ENCODE peak calls at places on chromosomes 16 and 17, in ten cellular contexts. One of them, this sample, is unnamed.

GRCh38 chr16:425082-425718 is at the start of gene RAB11FIP3:
- DNase-seq in lower lobe of right lung: peak; percentile 86
- DNase-seq in CD8-positive, alpha-beta T cell: peak; percentile 92
- DNase-seq in stimulated activated CD8-positive, alpha-beta memory T cell treated with anti-CD3 and anti-CD28 coated beads, Interleukin-7, amount 100 ng/mL, for 24 hours: peak; percentile 63
- DNase-seq in fibroblast of gingiva: peak; percentile 72
- DNase-seq in stimulated activated CD4-positive, alpha-beta T cell treated with anti-CD3 and anti-CD28 coated beads, Interleukin-12 subunit alpha, Interleukin-12 subunit beta, amount 100 ng/mL, for 24 hours: peak; percentile 67
- DNase-seq in caudate nucleus: peak; percentile 92
- DNase-seq in T1000: peak; percentile 54
- DNase-seq in AG09309: no peak
- DNase-seq in iris pigment epithelial cell: peak; percentile 76
- DNase-seq in this sample: peak; percentile 81

GRCh38 chr17:3635474-3636153 is 436 bp downstream of the SHPK start:
- DNase-seq in caudate nucleus: no peak
- DNase-seq in stimulated activated CD4-positive, alpha-beta T cell treated with anti-CD3 and anti-CD28 coated beads, Interleukin-12 subunit alpha, Interleukin-12 subunit beta, amount 100 ng/mL, for 24 hours: no peak
- DNase-seq in T1000: no peak
- DNase-seq in stimulated activated CD8-positive, alpha-beta memory T cell treated with anti-CD3 and anti-CD28 coated beads, Interleukin-7, amount 100 ng/mL, for 24 hours: no peak
- DNase-seq in fibroblast of gingiva: no peak
- DNase-seq in lower lobe of right lung: no peak
- DNase-seq in AG09309: no peak
- DNase-seq in CD8-positive, alpha-beta T cell: no peak
- DNase-seq in iris pigment epithelial cell: no peak
- DNase-seq in this sample: peak; percentile 64

GRCh38 chr17:40026816-40027613 is 11.8 kb downstream of the CSF3 start:
- DNase-seq in fibroblast of gingiva: peak; percentile 61
- DNase-seq in stimulated activated CD4-positive, alpha-beta T cell treated with anti-CD3 and anti-CD28 coated beads, Interleukin-12 subunit alpha, Interleukin-12 subunit beta, amount 100 ng/mL, for 24 hours: peak; percentile 30
- DNase-seq in T1000: peak; percentile 62
- DNase-seq in caudate nucleus: peak; percentile 43
- DNase-seq in CD8-positive, alpha-beta T cell: peak; percentile 87
- DNase-seq in AG09309: peak; percentile 34
- DNase-seq in stimulated activated CD8-positive, alpha-beta memory T cell treated with anti-CD3 and anti-CD28 coated beads, Interleukin-7, amount 100 ng/mL, for 24 hours: peak; percentile 63
- DNase-seq in iris pigment epithelial cell: peak; percentile 71
- DNase-seq in lower lobe of right lung: peak; percentile 87
- DNase-seq in this sample: peak; percentile 71

GRCh38 chr16:7437843-7438242 is 105.2 kb downstream of the RBFOX1 start:
- DNase-seq in fibroblast of gingiva: no peak
- DNase-seq in iris pigment epithelial cell: no peak
- DNase-seq in caudate nucleus: no peak
- DNase-seq in AG09309: no peak
- DNase-seq in stimulated activated CD8-positive, alpha-beta memory T cell treated with anti-CD3 and anti-CD28 coated beads, Interleukin-7, amount 100 ng/mL, for 24 hours: no peak
- DNase-seq in lower lobe of right lung: no peak
- DNase-seq in CD8-positive, alpha-beta T cell: no peak
- DNase-seq in T1000: no peak
- DNase-seq in stimulated activated CD4-positive, alpha-beta T cell treated with anti-CD3 and anti-CD28 coated beads, Interleukin-12 subunit alpha, Interleukin-12 subunit beta, amount 100 ng/mL, for 24 hours: no peak
- DNase-seq in this sample: no peak

GRCh38 chr17:68161644-68162428 is 86.0 kb upstream of the AMZ2 start:
- DNase-seq in AG09309: no peak
- DNase-seq in caudate nucleus: no peak
- DNase-seq in CD8-positive, alpha-beta T cell: no peak
- DNase-seq in stimulated activated CD4-positive, alpha-beta T cell treated with anti-CD3 and anti-CD28 coated beads, Interleukin-12 subunit alpha, Interleukin-12 subunit beta, amount 100 ng/mL, for 24 hours: no peak
- DNase-seq in T1000: no peak
- DNase-seq in fibroblast of gingiva: no peak
- DNase-seq in iris pigment epithelial cell: no peak
- DNase-seq in stimulated activated CD8-positive, alpha-beta memory T cell treated with anti-CD3 and anti-CD28 coated beads, Interleukin-7, amount 100 ng/mL, for 24 hours: no peak
- DNase-seq in lower lobe of right lung: no peak
- DNase-seq in this sample: peak; percentile 35

GRCh38 chr17:57574040-57574513 is 171.0 kb downstream of the CCDC182 start:
- DNase-seq in AG09309: no peak
- DNase-seq in stimulated activated CD8-positive, alpha-beta memory T cell treated with anti-CD3 and anti-CD28 coated beads, Interleukin-7, amount 100 ng/mL, for 24 hours: no peak
- DNase-seq in caudate nucleus: no peak
- DNase-seq in fibroblast of gingiva: peak; percentile 55
- DNase-seq in iris pigment epithelial cell: peak; percentile 60
- DNase-seq in T1000: no peak
- DNase-seq in CD8-positive, alpha-beta T cell: no peak
- DNase-seq in lower lobe of right lung: no peak
- DNase-seq in stimulated activated CD4-positive, alpha-beta T cell treated with anti-CD3 and anti-CD28 coated beads, Interleukin-12 subunit alpha, Interleukin-12 subunit beta, amount 100 ng/mL, for 24 hours: no peak
- DNase-seq in this sample: no peak

GRCh38 chr17:78819402-78819801 is 21.2 kb downstream of the USP36 start:
- DNase-seq in lower lobe of right lung: no peak
- DNase-seq in caudate nucleus: no peak
- DNase-seq in fibroblast of gingiva: no peak
- DNase-seq in T1000: no peak
- DNase-seq in iris pigment epithelial cell: no peak
- DNase-seq in stimulated activated CD8-positive, alpha-beta memory T cell treated with anti-CD3 and anti-CD28 coated beads, Interleukin-7, amount 100 ng/mL, for 24 hours: no peak
- DNase-seq in AG09309: no peak
- DNase-seq in CD8-positive, alpha-beta T cell: no peak
- DNase-seq in stimulated activated CD4-positive, alpha-beta T cell treated with anti-CD3 and anti-CD28 coated beads, Interleukin-12 subunit alpha, Interleukin-12 subunit beta, amount 100 ng/mL, for 24 hours: no peak
- DNase-seq in this sample: no peak

GRCh38 chr17:36850794-36851193 is 86.5 kb upstream of the LHX1 start:
- DNase-seq in stimulated activated CD4-positive, alpha-beta T cell treated with anti-CD3 and anti-CD28 coated beads, Interleukin-12 subunit alpha, Interleukin-12 subunit beta, amount 100 ng/mL, for 24 hours: no peak
- DNase-seq in AG09309: no peak
- DNase-seq in CD8-positive, alpha-beta T cell: no peak
- DNase-seq in iris pigment epithelial cell: peak; percentile 78
- DNase-seq in stimulated activated CD8-positive, alpha-beta memory T cell treated with anti-CD3 and anti-CD28 coated beads, Interleukin-7, amount 100 ng/mL, for 24 hours: no peak
- DNase-seq in caudate nucleus: no peak
- DNase-seq in T1000: no peak
- DNase-seq in fibroblast of gingiva: no peak
- DNase-seq in lower lobe of right lung: no peak
- DNase-seq in this sample: peak; percentile 37

GRCh38 chr16:3065069-3065741 is at the start of gene IL32:
- DNase-seq in AG09309: no peak
- DNase-seq in fibroblast of gingiva: peak; percentile 39
- DNase-seq in stimulated activated CD8-positive, alpha-beta memory T cell treated with anti-CD3 and anti-CD28 coated beads, Interleukin-7, amount 100 ng/mL, for 24 hours: peak; percentile 54
- DNase-seq in lower lobe of right lung: no peak
- DNase-seq in caudate nucleus: no peak
- DNase-seq in iris pigment epithelial cell: peak; percentile 83
- DNase-seq in CD8-positive, alpha-beta T cell: peak; percentile 85
- DNase-seq in T1000: peak; percentile 31
- DNase-seq in stimulated activated CD4-positive, alpha-beta T cell treated with anti-CD3 and anti-CD28 coated beads, Interleukin-12 subunit alpha, Interleukin-12 subunit beta, amount 100 ng/mL, for 24 hours: no peak
- DNase-seq in this sample: no peak

GRCh38 chr17:63621229-63621683 is 961 bp upstream of the MAP3K3 start:
- DNase-seq in iris pigment epithelial cell: no peak
- DNase-seq in caudate nucleus: no peak
- DNase-seq in lower lobe of right lung: no peak
- DNase-seq in stimulated activated CD4-positive, alpha-beta T cell treated with anti-CD3 and anti-CD28 coated beads, Interleukin-12 subunit alpha, Interleukin-12 subunit beta, amount 100 ng/mL, for 24 hours: no peak
- DNase-seq in stimulated activated CD8-positive, alpha-beta memory T cell treated with anti-CD3 and anti-CD28 coated beads, Interleukin-7, amount 100 ng/mL, for 24 hours: no peak
- DNase-seq in CD8-positive, alpha-beta T cell: no peak
- DNase-seq in AG09309: no peak
- DNase-seq in T1000: no peak
- DNase-seq in fibroblast of gingiva: no peak
- DNase-seq in this sample: no peak

GRCh38 chr17:63826468-63827001 is 696 bp upstream of the PSMC5 start:
- DNase-seq in T1000: peak; percentile 21
- DNase-seq in fibroblast of gingiva: peak; percentile 25
- DNase-seq in iris pigment epithelial cell: peak; percentile 61
- DNase-seq in stimulated activated CD4-positive, alpha-beta T cell treated with anti-CD3 and anti-CD28 coated beads, Interleukin-12 subunit alpha, Interleukin-12 subunit beta, amount 100 ng/mL, for 24 hours: no peak
- DNase-seq in lower lobe of right lung: no peak
- DNase-seq in CD8-positive, alpha-beta T cell: no peak
- DNase-seq in stimulated activated CD8-positive, alpha-beta memory T cell treated with anti-CD3 and anti-CD28 coated beads, Interleukin-7, amount 100 ng/mL, for 24 hours: no peak
- DNase-seq in AG09309: no peak
- DNase-seq in caudate nucleus: no peak
- DNase-seq in this sample: peak; percentile 21

GRCh38 chr16:69906838-69907301 is 44.3 kb upstream of the CLEC18A start:
- DNase-seq in fibroblast of gingiva: peak; percentile 85
- DNase-seq in stimulated activated CD4-positive, alpha-beta T cell treated with anti-CD3 and anti-CD28 coated beads, Interleukin-12 subunit alpha, Interleukin-12 subunit beta, amount 100 ng/mL, for 24 hours: no peak
- DNase-seq in lower lobe of right lung: no peak
- DNase-seq in caudate nucleus: no peak
- DNase-seq in iris pigment epithelial cell: peak; percentile 91
- DNase-seq in AG09309: peak; percentile 80
- DNase-seq in CD8-positive, alpha-beta T cell: no peak
- DNase-seq in stimulated activated CD8-positive, alpha-beta memory T cell treated with anti-CD3 and anti-CD28 coated beads, Interleukin-7, amount 100 ng/mL, for 24 hours: no peak
- DNase-seq in T1000: no peak
- DNase-seq in this sample: no peak

GRCh38 chr16:64206877-64207276 is 915.0 kb downstream of the CDH11 start:
- DNase-seq in CD8-positive, alpha-beta T cell: no peak
- DNase-seq in lower lobe of right lung: no peak
- DNase-seq in AG09309: no peak
- DNase-seq in fibroblast of gingiva: no peak
- DNase-seq in caudate nucleus: no peak
- DNase-seq in T1000: no peak
- DNase-seq in iris pigment epithelial cell: no peak
- DNase-seq in stimulated activated CD4-positive, alpha-beta T cell treated with anti-CD3 and anti-CD28 coated beads, Interleukin-12 subunit alpha, Interleukin-12 subunit beta, amount 100 ng/mL, for 24 hours: no peak
- DNase-seq in stimulated activated CD8-positive, alpha-beta memory T cell treated with anti-CD3 and anti-CD28 coated beads, Interleukin-7, amount 100 ng/mL, for 24 hours: no peak
- DNase-seq in this sample: no peak

GRCh38 chr17:38464251-38464722 is 36.0 kb downstream of the ARHGAP23 start:
- DNase-seq in fibroblast of gingiva: peak; percentile 90
- DNase-seq in AG09309: no peak
- DNase-seq in iris pigment epithelial cell: peak; percentile 22
- DNase-seq in T1000: peak; percentile 27
- DNase-seq in caudate nucleus: peak; percentile 85
- DNase-seq in lower lobe of right lung: no peak
- DNase-seq in CD8-positive, alpha-beta T cell: no peak
- DNase-seq in stimulated activated CD4-positive, alpha-beta T cell treated with anti-CD3 and anti-CD28 coated beads, Interleukin-12 subunit alpha, Interleukin-12 subunit beta, amount 100 ng/mL, for 24 hours: no peak
- DNase-seq in stimulated activated CD8-positive, alpha-beta memory T cell treated with anti-CD3 and anti-CD28 coated beads, Interleukin-7, amount 100 ng/mL, for 24 hours: no peak
- DNase-seq in this sample: no peak

GRCh38 chr17:75102385-75102821 is 7.4 kb upstream of the ARMC7 start:
- DNase-seq in lower lobe of right lung: no peak
- DNase-seq in T1000: no peak
- DNase-seq in CD8-positive, alpha-beta T cell: no peak
- DNase-seq in AG09309: no peak
- DNase-seq in iris pigment epithelial cell: no peak
- DNase-seq in stimulated activated CD8-positive, alpha-beta memory T cell treated with anti-CD3 and anti-CD28 coated beads, Interleukin-7, amount 100 ng/mL, for 24 hours: no peak
- DNase-seq in stimulated activated CD4-positive, alpha-beta T cell treated with anti-CD3 and anti-CD28 coated beads, Interleukin-12 subunit alpha, Interleukin-12 subunit beta, amount 100 ng/mL, for 24 hours: no peak
- DNase-seq in fibroblast of gingiva: no peak
- DNase-seq in caudate nucleus: no peak
- DNase-seq in this sample: no peak

GRCh38 chr17:48612854-48613691 is 2.0 kb downstream of the HOXB8 start:
- DNase-seq in AG09309: no peak
- DNase-seq in iris pigment epithelial cell: no peak
- DNase-seq in CD8-positive, alpha-beta T cell: no peak
- DNase-seq in lower lobe of right lung: no peak
- DNase-seq in T1000: no peak
- DNase-seq in caudate nucleus: no peak
- DNase-seq in stimulated activated CD8-positive, alpha-beta memory T cell treated with anti-CD3 and anti-CD28 coated beads, Interleukin-7, amount 100 ng/mL, for 24 hours: no peak
- DNase-seq in fibroblast of gingiva: no peak
- DNase-seq in stimulated activated CD4-positive, alpha-beta T cell treated with anti-CD3 and anti-CD28 coated beads, Interleukin-12 subunit alpha, Interleukin-12 subunit beta, amount 100 ng/mL, for 24 hours: no peak
- DNase-seq in this sample: no peak

GRCh38 chr17:40312131-40312731 is 3.3 kb downstream of the RARA start:
- DNase-seq in fibroblast of gingiva: peak; percentile 66
- DNase-seq in lower lobe of right lung: no peak
- DNase-seq in iris pigment epithelial cell: no peak
- DNase-seq in T1000: peak; percentile 41
- DNase-seq in caudate nucleus: no peak
- DNase-seq in AG09309: no peak
- DNase-seq in stimulated activated CD8-positive, alpha-beta memory T cell treated with anti-CD3 and anti-CD28 coated beads, Interleukin-7, amount 100 ng/mL, for 24 hours: no peak
- DNase-seq in CD8-positive, alpha-beta T cell: peak; percentile 44
- DNase-seq in stimulated activated CD4-positive, alpha-beta T cell treated with anti-CD3 and anti-CD28 coated beads, Interleukin-12 subunit alpha, Interleukin-12 subunit beta, amount 100 ng/mL, for 24 hours: no peak
- DNase-seq in this sample: peak; percentile 72

GRCh38 chr16:50644730-50645129 is 36.4 kb downstream of the SNX20 start:
- DNase-seq in CD8-positive, alpha-beta T cell: peak; percentile 69
- DNase-seq in AG09309: peak; percentile 4
- DNase-seq in stimulated activated CD4-positive, alpha-beta T cell treated with anti-CD3 and anti-CD28 coated beads, Interleukin-12 subunit alpha, Interleukin-12 subunit beta, amount 100 ng/mL, for 24 hours: no peak
- DNase-seq in stimulated activated CD8-positive, alpha-beta memory T cell treated with anti-CD3 and anti-CD28 coated beads, Interleukin-7, amount 100 ng/mL, for 24 hours: no peak
- DNase-seq in T1000: no peak
- DNase-seq in iris pigment epithelial cell: peak; percentile 29
- DNase-seq in lower lobe of right lung: no peak
- DNase-seq in fibroblast of gingiva: no peak
- DNase-seq in caudate nucleus: no peak
- DNase-seq in this sample: peak; percentile 34

GRCh38 chr17:50637829-50638571 is 3.3 kb downstream of the ABCC3 start:
- DNase-seq in stimulated activated CD8-positive, alpha-beta memory T cell treated with anti-CD3 and anti-CD28 coated beads, Interleukin-7, amount 100 ng/mL, for 24 hours: no peak
- DNase-seq in lower lobe of right lung: no peak
- DNase-seq in iris pigment epithelial cell: no peak
- DNase-seq in AG09309: no peak
- DNase-seq in stimulated activated CD4-positive, alpha-beta T cell treated with anti-CD3 and anti-CD28 coated beads, Interleukin-12 subunit alpha, Interleukin-12 subunit beta, amount 100 ng/mL, for 24 hours: no peak
- DNase-seq in fibroblast of gingiva: no peak
- DNase-seq in CD8-positive, alpha-beta T cell: no peak
- DNase-seq in caudate nucleus: no peak
- DNase-seq in T1000: no peak
- DNase-seq in this sample: peak; percentile 79

GRCh38 chr17:38982858-38983746 is 15.9 kb upstream of the FBXO47 start:
- DNase-seq in CD8-positive, alpha-beta T cell: peak; percentile 61
- DNase-seq in fibroblast of gingiva: peak; percentile 63
- DNase-seq in stimulated activated CD8-positive, alpha-beta memory T cell treated with anti-CD3 and anti-CD28 coated beads, Interleukin-7, amount 100 ng/mL, for 24 hours: no peak
- DNase-seq in iris pigment epithelial cell: peak; percentile 67
- DNase-seq in AG09309: no peak
- DNase-seq in T1000: peak; percentile 6
- DNase-seq in stimulated activated CD4-positive, alpha-beta T cell treated with anti-CD3 and anti-CD28 coated beads, Interleukin-12 subunit alpha, Interleukin-12 subunit beta, amount 100 ng/mL, for 24 hours: no peak
- DNase-seq in caudate nucleus: no peak
- DNase-seq in lower lobe of right lung: no peak
- DNase-seq in this sample: peak; percentile 34

GRCh38 chr17:74163271-74163821 is 40.1 kb upstream of the RPL38 start:
- DNase-seq in CD8-positive, alpha-beta T cell: no peak
- DNase-seq in stimulated activated CD8-positive, alpha-beta memory T cell treated with anti-CD3 and anti-CD28 coated beads, Interleukin-7, amount 100 ng/mL, for 24 hours: no peak
- DNase-seq in stimulated activated CD4-positive, alpha-beta T cell treated with anti-CD3 and anti-CD28 coated beads, Interleukin-12 subunit alpha, Interleukin-12 subunit beta, amount 100 ng/mL, for 24 hours: no peak
- DNase-seq in iris pigment epithelial cell: no peak
- DNase-seq in fibroblast of gingiva: no peak
- DNase-seq in AG09309: no peak
- DNase-seq in caudate nucleus: no peak
- DNase-seq in lower lobe of right lung: no peak
- DNase-seq in T1000: no peak
- DNase-seq in this sample: no peak

This sample was measured in PC-9.